ENCODE peak calls at places on chromosomes 16 and 17, in four cellular contexts. J, E, F and L are unnamed samples.

GRCh38 chr16:12535535-12536411 is 267.9 kb downstream of the CPPED1 start:
- DNase-seq in J (no peak), E (peak), F (no peak), L (peak)

GRCh38 chr17:6468051-6468790 is 24.0 kb downstream of the PIMREG start:
- DNase-seq in J (no peak), E (no peak), F (no peak), L (no peak)

GRCh38 chr16:50196736-50197135 is 43.6 kb downstream of the TENT4B start:
- DNase-seq in J (peak), E (no peak), F (no peak), L (no peak)

GRCh38 chr17:58245428-58246103 is 7.2 kb downstream of the LPO start:
- DNase-seq in J (no peak), E (no peak), F (no peak), L (no peak)

GRCh38 chr17:32142857-32143524 is 689 bp downstream of the RHOT1 start:
- DNase-seq in J (peak), E (peak), F (peak), L (peak)

GRCh38 chr16:53083123-53083522 is 28.3 kb downstream of the CHD9 start:
- DNase-seq in J (no peak), E (no peak), F (no peak), L (no peak)

GRCh38 chr17:4548721-4549531 is 6.3 kb downstream of the MYBBP1A start:
- DNase-seq in J (no peak), E (no peak), F (no peak), L (no peak)

GRCh38 chr17:27878776-27879562 is 14.2 kb downstream of the LYRM9 start:
- DNase-seq in J (no peak), E (no peak), F (no peak), L (no peak)

GRCh38 chr16:27284865-27285675 is 16.5 kb upstream of the NSMCE1 start:
- DNase-seq in J (no peak), E (no peak), F (no peak), L (no peak)

GRCh38 chr17:64074704-64075484 is 54.5 kb upstream of the ICAM2 start:
- DNase-seq in J (peak), E (no peak), F (no peak), L (no peak)

GRCh38 chr16:12652924-12653323 is 150.8 kb downstream of the CPPED1 start:
- DNase-seq in J (no peak), E (no peak), F (no peak), L (no peak)

GRCh38 chr16:2980227-2981176 is at the start of gene PKMYT1:
- DNase-seq in J (peak), E (peak), F (peak), L (peak)

GRCh38 chr16:116015-116414 is 22.5 kb downstream of the NPRL3 start:
- DNase-seq in J (no peak), E (no peak), F (no peak), L (no peak)

GRCh38 chr16:70304892-70305448 is 6.0 kb downstream of the DDX19B start:
- DNase-seq in J (no peak), E (no peak), F (no peak), L (no peak)

GRCh38 chr16:5025171-5025632 is 8.5 kb downstream of the NAGPA start:
- DNase-seq in J (no peak), E (no peak), F (peak), L (peak)

GRCh38 chr17:56653877-56654276 is 60.4 kb downstream of the NOG start:
- DNase-seq in J (peak), E (peak), F (no peak), L (peak)

GRCh38 chr17:75238020-75238580 is 23.3 kb downstream of the GGA3 start:
- DNase-seq in J (no peak), E (no peak), F (no peak), L (no peak)
- TF ChIP-seq CTCF in J (no peak), E (no peak), F (no peak), L (no peak)

GRCh38 chr16:55508941-55509920 is at the start of gene LPCAT2:
- DNase-seq in J (peak), E (no peak), F (peak), L (peak)
- TF ChIP-seq CTCF in J (no peak), E (no peak), F (no peak), L (no peak)

DNA sequence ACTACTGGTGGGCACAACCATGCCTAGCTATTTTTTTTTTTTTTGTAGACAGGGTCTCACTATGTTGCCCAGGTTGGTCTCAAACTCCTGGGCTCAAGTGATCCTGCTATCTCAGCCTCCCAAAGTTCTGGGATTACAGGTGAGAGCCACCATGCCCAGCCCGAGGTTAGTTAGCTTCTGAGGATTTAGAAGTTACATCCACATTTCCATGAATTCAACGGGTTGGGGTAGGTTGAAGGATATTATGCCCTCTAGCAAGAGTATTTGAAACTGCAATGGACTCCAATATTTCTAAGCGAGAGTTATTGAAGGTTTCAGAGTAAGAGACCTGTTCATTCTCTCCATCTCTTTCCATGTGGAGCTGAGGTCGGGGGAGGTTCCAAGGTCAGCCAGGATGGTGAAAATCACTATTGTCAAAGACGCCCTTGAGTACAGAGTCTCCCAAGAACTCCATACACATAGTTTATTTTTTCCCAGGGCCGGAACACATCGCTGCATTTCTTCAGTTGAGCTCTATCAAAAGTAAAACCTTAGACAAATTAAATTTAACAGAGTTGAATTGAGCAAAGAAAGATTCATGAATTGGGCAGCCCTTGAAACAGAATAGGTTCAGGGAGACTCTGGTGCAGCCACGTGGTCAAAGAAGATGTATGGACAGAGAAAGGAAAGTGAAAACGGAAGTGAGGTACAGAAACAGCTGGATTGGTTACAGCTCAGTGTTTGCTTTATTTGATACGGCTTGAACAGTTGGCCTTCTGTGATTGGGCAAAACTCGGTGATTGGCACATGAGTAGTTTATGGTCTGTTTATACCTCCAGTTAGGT is 19.0 kb upstream of the ITPRIPL2 start:
- DNase-seq in J (no peak), E (no peak), F (no peak), L (no peak)
- TF ChIP-seq CTCF in J (no peak), E (no peak), F (no peak), L (no peak)

DNA sequence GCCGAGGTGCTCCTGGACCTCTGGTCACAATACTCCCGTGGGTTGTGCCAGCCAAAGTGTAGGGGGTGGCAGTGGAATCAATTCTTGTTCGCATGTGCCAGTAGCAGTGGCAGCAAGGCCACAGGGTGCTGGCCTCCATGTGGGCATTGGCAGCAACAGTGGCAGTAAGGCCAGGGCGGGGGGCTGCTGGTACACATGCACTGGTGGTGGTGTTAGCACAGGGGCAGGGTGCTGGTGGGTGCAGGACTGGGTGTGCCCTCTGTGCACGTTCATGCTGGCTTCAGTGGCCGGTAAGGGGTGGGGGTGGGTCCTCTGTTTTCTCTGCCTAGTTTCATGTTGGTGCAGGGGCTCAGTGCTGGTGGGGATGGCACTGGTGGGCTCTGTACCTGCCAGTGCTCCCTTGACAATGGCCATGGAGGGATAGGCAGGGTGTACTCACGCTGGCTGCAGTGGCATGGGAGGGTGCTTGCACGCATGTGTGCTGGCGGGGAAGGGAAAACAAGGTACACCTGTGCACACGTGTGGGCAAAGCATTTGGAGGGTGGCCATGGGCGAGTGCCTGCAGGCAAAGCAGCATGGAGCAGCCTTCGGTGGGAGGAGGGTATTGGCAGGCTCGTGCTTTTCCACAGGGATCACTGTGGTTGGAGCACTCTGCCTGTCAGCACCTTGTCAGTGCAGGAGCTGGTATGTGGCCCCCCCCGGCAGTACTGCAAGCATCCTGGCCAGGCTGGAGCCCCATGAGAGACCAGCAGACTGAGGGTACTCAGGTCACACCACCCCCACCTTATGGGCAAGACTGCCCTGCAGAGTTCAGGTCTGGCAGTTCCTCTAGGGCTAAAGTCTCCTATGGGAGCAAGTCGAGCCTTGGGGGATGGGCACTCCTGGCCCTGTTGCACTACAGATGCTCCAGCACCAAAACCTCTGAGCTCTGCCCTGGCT is 35.8 kb downstream of the NF1 start:
- DNase-seq in J (no peak), E (no peak), F (peak), L (no peak)
- TF ChIP-seq CTCF in J (no peak), E (no peak), F (no peak), L (no peak)

GRCh38 chr16:81684901-81685300 is 94.2 kb upstream of the PLCG2 start:
- DNase-seq in J (no peak), E (no peak), F (no peak), L (no peak)
- TF ChIP-seq CTCF in J (no peak), E (no peak), F (no peak), L (no peak)

GRCh38 chr17:48469227-48469626 is 39.2 kb upstream of the SKAP1 start:
- DNase-seq in J (no peak), E (no peak), F (no peak), L (no peak)

GRCh38 chr17:48472485-48473281 is 42.7 kb upstream of the SKAP1 start:
- DNase-seq in J (peak), E (no peak), F (no peak), L (no peak)

GRCh38 chr17:48468299-48468698 is 38.3 kb upstream of the SKAP1 start:
- DNase-seq in J (no peak), E (no peak), F (no peak), L (no peak)

GRCh38 chr17:48470388-48471034 is 40.5 kb upstream of the SKAP1 start:
- DNase-seq in J (peak), E (no peak), F (no peak), L (no peak)

DNA sequence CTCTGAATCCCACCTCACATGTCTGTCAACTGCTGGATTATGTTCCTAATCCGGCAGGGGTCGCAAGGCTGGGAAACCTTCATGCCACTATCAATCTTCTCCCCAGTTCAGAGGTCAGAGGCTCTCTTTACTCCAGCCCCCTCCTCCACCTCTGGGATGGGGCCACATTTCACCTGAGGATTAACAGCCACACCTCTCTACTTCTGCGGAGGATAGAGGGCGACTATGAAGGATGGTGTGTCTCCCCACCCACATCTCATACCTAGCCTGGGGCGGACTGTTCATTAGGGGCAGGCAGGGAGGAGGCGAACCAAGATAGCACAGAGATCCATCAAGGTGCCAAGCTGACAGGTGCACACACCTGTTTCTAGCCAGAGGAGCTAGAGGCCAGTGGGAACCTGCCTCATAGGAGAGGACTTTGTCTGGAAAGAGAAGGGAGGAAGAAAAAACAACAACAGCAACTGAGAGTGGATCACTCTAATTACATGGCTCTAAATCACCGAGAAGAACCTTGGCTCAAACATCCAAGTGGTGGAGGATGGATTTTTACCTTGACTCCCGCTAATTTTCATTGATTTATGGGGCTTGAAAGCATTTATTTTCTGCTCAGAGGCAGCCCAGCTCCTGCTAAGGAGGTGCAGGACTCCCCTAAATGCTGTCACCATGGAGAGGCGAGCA is 41.9 kb upstream of the SKAP1 start:
- DNase-seq in J (no peak), E (no peak), F (no peak), L (no peak)
- TF ChIP-seq CTCF in J (no peak), E (no peak), F (no peak), L (no peak)

GRCh38 chr17:37570527-37571093 is 38.6 kb downstream of the SYNRG start:
- DNase-seq in J (peak), E (peak), F (peak), L (peak)
- TF ChIP-seq CTCF in J (peak), E (peak), F (peak), L (no peak)